ENCODE peak calls at places on chromosome 6, in four cellular contexts. D is cardiac muscle cell, Q is RWPE2, Z is fibroblast of pulmonary artery. U is an unnamed sample.

GRCh38 chr6:44225579-44226325 is 2.4 kb downstream of the SLC29A1 start:
- DNase-seq in D (no peak), Q (no peak), Z (no peak), U (no peak)

GRCh38 chr6:85041376-85041775 is 277.0 kb upstream of the TBX18 start:
- DNase-seq in D (peak), Q (no peak), Z (peak), U (no peak)

GRCh38 chr6:129890164-129890563 is 29.0 kb upstream of the TMEM244 start:
- DNase-seq in D (no peak), Q (no peak), Z (peak), U (no peak)

GRCh38 chr6:18245079-18245478 is 19.3 kb downstream of the DEK start:
- DNase-seq in D (no peak), Q (no peak), Z (no peak), U (no peak)

GRCh38 chr6:34595332-34596090 is 39.4 kb upstream of the SPDEF start:
- DNase-seq in D (peak), Q (no peak), Z (peak), U (no peak)

GRCh38 chr6:134317471-134318131 is at the start of gene SGK1:
- DNase-seq in D (peak), Q (no peak), Z (peak), U (peak)

GRCh38 chr6:83429857-83430605 is 820 bp downstream of the ME1 start:
- DNase-seq in D (peak), Q (no peak), Z (peak), U (no peak)

GRCh38 chr6:34284563-34285545 is 36.0 kb upstream of the SMIM29 start:
- DNase-seq in D (peak), Q (no peak), Z (peak), U (no peak)

GRCh38 chr6:161459008-161459407 is 185.1 kb upstream of the AGPAT4 start:
- DNase-seq in D (no peak), Q (no peak), Z (no peak), U (no peak)

GRCh38 chr6:17663203-17663602 is 43.5 kb downstream of the NUP153 start:
- DNase-seq in D (no peak), Q (no peak), Z (no peak), U (no peak)

GRCh38 chr6:108544586-108544985 is 16.1 kb upstream of the FOXO3 start:
- DNase-seq in D (peak), Q (no peak), Z (peak), U (no peak)

GRCh38 chr6:126625019-126625418 is 285.1 kb downstream of the CENPW start:
- DNase-seq in D (peak), Q (no peak), Z (peak), U (no peak)

GRCh38 chr6:130559166-130559565 is 193.3 kb downstream of the TMEM200A start:
- DNase-seq in D (peak), Q (no peak), Z (peak), U (no peak)

GRCh38 chr6:55578537-55579363 is at the start of gene HMGCLL1:
- DNase-seq in D (peak), Q (peak), Z (no peak), U (peak)

GRCh38 chr6:74891358-74891811 is 314.5 kb downstream of the COL12A1 start:
- DNase-seq in D (peak), Q (no peak), Z (no peak), U (no peak)

GRCh38 chr6:152922706-152923105 is 60.1 kb downstream of the FBXO5 start:
- DNase-seq in D (no peak), Q (no peak), Z (no peak), U (no peak)

GRCh38 chr6:161236091-161236633 is 37.7 kb downstream of the AGPAT4 start:
- DNase-seq in D (no peak), Q (no peak), Z (no peak), U (no peak)

GRCh38 chr6:40744835-40745234 is 157.7 kb upstream of the LRFN2 start:
- DNase-seq in D (no peak), Q (no peak), Z (no peak), U (no peak)

GRCh38 chr6:14333556-14334305 is 216.2 kb downstream of the CD83 start:
- DNase-seq in D (peak), Q (no peak), Z (peak), U (no peak)

GRCh38 chr6:46296586-46296985 is 125.8 kb upstream of the ENPP5 start:
- DNase-seq in D (no peak), Q (no peak), Z (no peak), U (no peak)

GRCh38 chr6:112330071-112330876 is 16.9 kb upstream of the RFPL4B start:
- DNase-seq in D (peak), Q (peak), Z (peak), U (peak)

GRCh38 chr6:119158057-119158848 is 79.8 kb upstream of the FAM184A start:
- DNase-seq in D (peak), Q (no peak), Z (peak), U (no peak)

GRCh38 chr6:128350416-128351254 is 169.8 kb downstream of the PTPRK start:
- DNase-seq in D (peak), Q (no peak), Z (peak), U (no peak)

GRCh38 chr6:131792091-131792496 is 15.7 kb upstream of the ENPP1 start:
- DNase-seq in D (no peak), Q (no peak), Z (no peak), U (no peak)

GRCh38 chr6:89984926-89985743 is 90.9 kb downstream of the GJA10 start:
- DNase-seq in D (peak), Q (no peak), Z (peak), U (peak)

GRCh38 chr6:50958148-50958547 is 139.5 kb downstream of the TFAP2B start:
- DNase-seq in D (no peak), Q (no peak), Z (no peak), U (no peak)

GRCh38 chr6:20746024-20746423 is 211.8 kb downstream of the CDKAL1 start:
- DNase-seq in D (no peak), Q (no peak), Z (no peak), U (no peak)

GRCh38 chr6:161694995-161695394 is 421.1 kb upstream of the AGPAT4 start:
- DNase-seq in D (peak), Q (no peak), Z (peak), U (peak)

GRCh38 chr6:31718294-31718693 is 3.1 kb downstream of the LY6G6D start:
- DNase-seq in D (no peak), Q (no peak), Z (no peak), U (no peak)

GRCh38 chr6:43276180-43277082 is 21.6 kb upstream of the SLC22A7 start:
- DNase-seq in D (peak), Q (no peak), Z (no peak), U (no peak)

GRCh38 chr6:98203170-98203806 is 631.1 kb upstream of the POU3F2 start:
- DNase-seq in D (no peak), Q (no peak), Z (peak), U (no peak)

GRCh38 chr6:25991785-25992412 is 29.3 kb downstream of the TRIM38 start:
- DNase-seq in D (peak), Q (no peak), Z (peak), U (peak)

GRCh38 chr6:139336488-139336887 is 38.0 kb downstream of the CITED2 start:
- DNase-seq in D (peak), Q (no peak), Z (peak), U (no peak)

GRCh38 chr6:150267686-150268561 is 100.9 kb upstream of the IYD start:
- DNase-seq in D (peak), Q (peak), Z (peak), U (no peak)

DNA sequence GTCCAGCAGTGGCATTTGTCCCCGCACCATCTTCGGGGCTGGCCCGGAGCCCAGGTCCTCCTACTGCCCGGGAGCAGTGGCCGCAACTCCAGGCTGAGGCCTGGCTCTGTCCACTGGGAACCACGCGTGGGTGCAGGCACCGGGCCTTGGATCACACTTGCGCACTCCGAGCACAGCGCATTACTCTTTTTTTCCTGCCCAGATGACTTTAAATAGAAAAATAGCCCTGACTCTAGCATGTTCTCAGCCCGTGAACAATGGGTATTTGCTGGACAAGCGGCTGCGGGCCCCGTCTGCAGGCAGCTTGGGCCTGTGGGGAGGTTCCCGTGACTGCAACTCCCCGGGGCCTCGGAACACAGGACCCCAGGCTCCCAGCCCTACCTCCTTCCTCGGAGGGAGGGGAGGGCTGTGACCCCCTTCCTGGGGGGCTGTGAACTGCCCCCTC is 162.2 kb downstream of the TBXT start:
- DNase-seq in D (peak), Q (no peak), Z (peak), U (no peak)
- H3K4me3 ChIP-seq in D (peak), Q (no peak), Z (peak), U (peak)

DNA sequence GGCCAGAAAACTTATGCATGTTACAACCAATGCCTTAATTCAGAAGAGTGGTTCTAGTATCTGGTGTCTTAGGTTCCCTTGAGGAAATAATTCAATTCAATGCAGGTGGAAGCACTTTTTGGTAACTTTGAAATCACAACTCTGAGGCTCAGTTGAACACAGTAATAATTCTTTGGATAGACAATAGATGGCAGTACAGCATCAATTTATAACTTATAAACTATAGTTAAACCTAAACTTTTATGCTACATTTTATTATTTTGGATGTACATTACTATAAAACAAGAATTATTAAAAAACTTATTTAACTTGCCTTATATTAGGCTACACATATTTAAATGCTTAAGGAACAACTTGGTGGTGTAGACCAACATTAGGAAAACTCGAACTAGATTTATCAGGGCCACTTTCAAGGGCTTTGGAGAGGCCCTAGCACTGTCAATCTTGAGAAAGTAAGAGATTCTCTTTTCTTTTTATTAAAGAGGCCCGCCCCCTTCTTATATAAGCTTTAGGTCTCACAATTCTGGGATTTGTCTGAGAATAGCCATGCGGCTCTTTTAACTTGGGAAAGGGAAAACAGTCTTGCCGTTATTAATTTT is 85.9 kb downstream of the CRYBG1 start:
- DNase-seq in D (peak), Q (no peak), Z (peak), U (no peak)
- TF ChIP-seq CTCF in D (peak), Q (peak), Z (peak), U (peak)

DNA sequence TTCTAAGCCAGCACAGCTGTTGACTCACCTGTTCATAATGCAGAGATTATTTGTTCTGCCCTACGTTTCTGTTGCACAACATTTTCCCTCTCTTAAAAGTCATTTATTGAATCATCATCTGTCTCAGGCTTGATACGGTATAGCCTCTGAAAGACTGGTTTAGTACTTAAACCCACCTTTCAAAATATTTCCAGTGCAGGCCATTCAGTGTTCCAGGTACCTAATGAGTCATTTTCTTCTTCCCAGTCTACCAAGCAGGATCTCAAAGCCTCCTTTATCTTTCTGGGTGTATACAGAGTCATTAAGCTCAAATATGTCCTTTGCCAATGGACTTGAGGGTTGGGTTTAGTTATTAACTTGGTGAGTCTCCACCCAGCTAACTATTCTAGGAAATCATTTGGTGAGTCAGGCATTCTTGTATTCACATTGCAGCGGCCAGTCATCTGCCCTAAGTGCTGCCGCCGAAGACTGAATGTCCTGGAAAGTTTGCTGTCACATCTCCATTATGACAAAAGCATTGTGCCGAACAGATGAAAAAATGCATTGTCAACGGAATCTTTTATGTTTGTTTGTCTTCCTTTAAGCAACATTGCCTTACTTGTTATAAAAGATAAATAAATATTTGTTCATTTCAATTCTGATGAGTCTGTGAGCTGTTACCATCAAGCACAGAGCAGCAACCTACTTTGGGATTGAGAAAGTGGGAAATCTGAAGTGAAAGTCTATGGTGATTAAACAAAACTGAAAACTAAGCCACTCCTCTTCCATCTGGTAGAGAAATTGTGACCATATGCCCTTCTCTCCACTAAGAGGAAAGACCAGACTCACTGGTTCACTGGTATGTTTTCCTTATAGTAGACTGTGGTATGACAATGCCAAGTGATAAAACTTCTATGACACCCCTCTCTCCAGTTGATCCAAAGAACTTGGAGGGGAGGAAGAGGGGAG is 14.3 kb upstream of the FAM135A start:
- DNase-seq in D (peak), Q (no peak), Z (peak), U (no peak)
- H3K4me3 ChIP-seq in D (no peak), Q (no peak), Z (no peak), U (no peak)

DNA sequence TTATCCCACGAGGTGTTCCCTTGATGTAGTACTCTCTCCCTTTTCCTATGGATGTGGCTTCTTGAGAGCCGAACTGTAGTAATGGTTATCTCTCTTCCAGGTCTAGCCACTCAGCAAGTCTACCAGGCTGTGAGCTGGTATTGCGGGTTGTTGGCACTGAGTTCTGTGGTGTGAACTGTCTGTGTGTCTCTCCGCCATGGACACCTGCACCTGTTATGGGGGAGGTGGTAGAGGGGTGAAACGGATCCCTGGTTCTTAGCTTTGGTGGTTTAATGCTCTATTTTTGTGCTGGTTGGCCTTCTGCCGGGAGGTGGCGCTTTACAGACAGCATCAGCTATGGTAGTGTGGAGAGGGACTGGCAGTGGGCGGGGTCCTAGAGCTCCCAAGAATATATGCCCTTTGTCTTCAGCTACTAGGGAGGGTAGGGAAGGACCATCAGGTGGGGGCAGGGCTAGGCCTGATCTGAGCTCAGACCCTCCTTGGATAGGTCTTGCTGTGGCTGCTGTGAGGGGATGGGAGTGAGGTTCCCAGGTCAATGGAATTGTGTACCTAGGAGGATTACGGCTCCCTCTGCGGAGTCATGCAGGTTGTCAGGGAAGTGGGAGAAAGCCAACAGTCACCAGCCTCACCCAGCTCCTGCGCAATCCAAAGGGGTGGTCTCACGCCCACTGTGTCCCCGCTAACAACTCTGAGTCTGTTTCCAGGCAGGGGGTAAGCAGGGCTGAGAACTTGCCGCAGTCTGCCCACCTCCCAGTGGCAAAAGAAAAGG is 154.2 kb downstream of the CCDC170 start:
- DNase-seq in D (peak), Q (no peak), Z (peak), U (no peak)
- TF ChIP-seq CTCF in D (peak), Q (peak), Z (peak), U (no peak)

DNA sequence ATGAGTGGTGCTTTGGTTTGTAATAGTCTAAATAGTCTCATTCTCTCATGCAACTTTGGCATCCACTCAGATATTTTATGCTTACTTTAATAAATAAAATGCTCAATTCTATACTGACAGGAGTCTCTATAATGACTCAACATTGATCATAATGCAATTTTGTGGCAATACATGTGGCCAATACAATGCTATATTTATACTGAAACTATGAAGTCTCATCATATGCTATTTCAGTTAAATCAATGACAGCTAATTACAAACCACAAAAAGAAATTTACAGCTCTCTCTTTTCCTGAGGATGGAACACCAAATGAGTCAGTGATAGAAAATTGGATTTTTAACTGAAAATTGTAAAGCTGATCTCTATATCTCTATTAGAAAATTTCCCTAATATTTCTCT is 77.1 kb downstream of the WASF1 start:
- DNase-seq in D (no peak), Q (no peak), Z (no peak), U (no peak)
- H3K4me3 ChIP-seq in D (no peak), Q (no peak), Z (no peak), U (no peak)

GRCh38 chr6:36977470-36977941 is 8.5 kb downstream of the MTCH1 start:
- DNase-seq in D (no peak), Q (no peak), Z (peak), U (peak)
- TF ChIP-seq CTCF in D (peak), Q (peak), Z (peak), U (peak)

GRCh38 chr6:28695671-28696537 is 170.2 kb downstream of the GPX5 start:
- DNase-seq in D (peak), Q (no peak), Z (no peak), U (peak)
- H3K4me3 ChIP-seq in D (no peak), Q (no peak), Z (peak), U (peak)

GRCh38 chr6:162733489-162733888 is 5.7 kb downstream of the PACRG start:
- DNase-seq in D (no peak), Q (no peak), Z (no peak), U (no peak)

GRCh38 chr6:162728706-162729105 is 932 bp downstream of the PACRG start:
- DNase-seq in D (no peak), Q (no peak), Z (no peak), U (no peak)

GRCh38 chr6:162727347-162728176 is at the start of the genes PACRG and PRKN:
- DNase-seq in D (peak), Q (peak), Z (peak), U (peak)

GRCh38 chr6:162728177-162728571 is 400 bp downstream of the PACRG start:
- DNase-seq in D (no peak), Q (no peak), Z (no peak), U (no peak)

DNA sequence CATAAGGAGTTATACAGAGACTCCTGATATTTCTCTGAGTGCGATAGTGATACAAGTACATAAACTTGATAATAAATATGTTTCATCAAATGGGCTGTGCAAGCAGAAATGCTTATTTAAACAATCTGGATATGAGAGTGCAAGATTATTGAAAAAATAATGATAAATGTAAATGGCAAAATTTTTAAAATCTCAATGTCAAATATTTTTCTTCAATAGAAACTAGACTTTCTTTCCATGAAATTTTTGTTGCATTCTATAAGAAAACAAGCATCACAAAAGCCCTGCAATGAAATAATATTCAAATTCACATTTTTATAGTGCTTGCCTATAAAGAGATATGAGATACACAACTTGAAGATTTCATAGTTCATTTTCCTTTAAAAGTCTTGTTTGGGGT is 2.7 kb downstream of the PACRG start:
- DNase-seq in D (no peak), Q (no peak), Z (no peak), U (no peak)
- TF ChIP-seq CTCF in D (no peak), Q (no peak), Z (no peak), U (no peak)

U was measured in BE2C.